ENCODE peak calls at places on chromosome 13, in six cellular contexts. W, S, P, F, U and Z are unnamed samples.

GRCh38 chr13:98798849-98799645 is 46.6 kb upstream of the SLC15A1 start:
- ATAC-seq in W (no peak), S (no peak), P (no peak), F (no peak), U (no peak), Z (no peak)

GRCh38 chr13:29039212-29039611 is 219.1 kb downstream of the MTUS2 start:
- ATAC-seq in W (no peak), S (no peak), P (no peak), F (no peak), U (peak; percentile 38), Z (no peak)

GRCh38 chr13:80256352-80256932 is 84.5 kb downstream of the SPRY2 start:
- ATAC-seq in W (no peak), S (no peak), P (no peak), F (no peak), U (no peak), Z (no peak)

GRCh38 chr13:91747164-91747563 is 348.7 kb downstream of the GPC5 start:
- ATAC-seq in W (no peak), S (no peak), P (no peak), F (no peak), U (no peak), Z (no peak)

GRCh38 chr13:23560571-23561089 is 9.6 kb upstream of the TNFRSF19 start:
- ATAC-seq in W (no peak), S (no peak), P (no peak), F (no peak), U (peak; percentile 3), Z (no peak)

GRCh38 chr13:31894931-31895330 is 136.6 kb upstream of the FRY start:
- ATAC-seq in W (no peak), S (no peak), P (no peak), F (no peak), U (no peak), Z (no peak)

GRCh38 chr13:39672378-39673132 is 17.1 kb downstream of the COG6 start:
- ATAC-seq in W (no peak), S (no peak), P (no peak), F (no peak), U (no peak), Z (peak; percentile 60)

GRCh38 chr13:29849071-29849541 is 1.3 kb downstream of the UBL3 start:
- ATAC-seq in W (no peak), S (no peak), P (no peak), F (no peak), U (no peak), Z (peak; percentile 26)

GRCh38 chr13:31980842-31981241 is 50.7 kb upstream of the FRY start:
- ATAC-seq in W (no peak), S (no peak), P (no peak), F (no peak), U (no peak), Z (no peak)

GRCh38 chr13:113827021-113827420 is 36.9 kb downstream of the GAS6 start:
- ATAC-seq in W (no peak), S (no peak), P (no peak), F (no peak), U (no peak), Z (no peak)

GRCh38 chr13:100398360-100398759 is 190.2 kb downstream of the GGACT start:
- ATAC-seq in W (no peak), S (no peak), P (no peak), F (no peak), U (no peak), Z (no peak)